ENCODE peak calls at places on chromosomes 5 and 9, in four cellular contexts. A, C, X and W are unnamed samples.

GRCh38 chr5:84248013-84248412 is 136.7 kb downstream of the EDIL3 start:
- DNase-seq in A (no peak), C (no peak), X (no peak), W (no peak)

GRCh38 chr9:110049699-110050450 is 158.1 kb downstream of the C9orf152 start:
- DNase-seq in A (peak), C (peak), X (peak), W (peak)

GRCh38 chr5:17054911-17055310 is 118.8 kb upstream of the MYO10 start:
- DNase-seq in A (no peak), C (no peak), X (no peak), W (no peak)

GRCh38 chr5:135862744-135863143 is 28.3 kb downstream of the SLC25A48 start:
- DNase-seq in A (no peak), C (no peak), X (no peak), W (no peak)

GRCh38 chr5:153998768-153999167 is 39.9 kb downstream of the FAM114A2 start:
- DNase-seq in A (no peak), C (no peak), X (no peak), W (no peak)

GRCh38 chr5:197892-198489 is 6.7 kb downstream of the LRRC14B start:
- DNase-seq in A (no peak), C (no peak), X (no peak), W (no peak)

GRCh38 chr5:170623576-170624181 is 119.9 kb downstream of the KCNIP1 start:
- DNase-seq in A (no peak), C (no peak), X (peak), W (no peak)

GRCh38 chr5:159163027-159163699 is 46.2 kb downstream of the RNF145 start:
- DNase-seq in A (no peak), C (no peak), X (no peak), W (no peak)

GRCh38 chr5:61231813-61232212 is 69.5 kb upstream of the SMIM15 start:
- DNase-seq in A (no peak), C (no peak), X (no peak), W (no peak)

GRCh38 chr5:147407094-147407681 is 102.7 kb downstream of the DPYSL3 start:
- DNase-seq in A (no peak), C (no peak), X (no peak), W (no peak)

GRCh38 chr5:95861221-95861857 is 38.8 kb upstream of the GLRX start:
- DNase-seq in A (peak), C (peak), X (no peak), W (peak)

GRCh38 chr9:18346761-18347160 is 127.2 kb upstream of the ADAMTSL1 start:
- DNase-seq in A (no peak), C (no peak), X (no peak), W (no peak)
- TF ChIP-seq CTCF in A (no peak), C (no peak), X (no peak), W (no peak)

DNA sequence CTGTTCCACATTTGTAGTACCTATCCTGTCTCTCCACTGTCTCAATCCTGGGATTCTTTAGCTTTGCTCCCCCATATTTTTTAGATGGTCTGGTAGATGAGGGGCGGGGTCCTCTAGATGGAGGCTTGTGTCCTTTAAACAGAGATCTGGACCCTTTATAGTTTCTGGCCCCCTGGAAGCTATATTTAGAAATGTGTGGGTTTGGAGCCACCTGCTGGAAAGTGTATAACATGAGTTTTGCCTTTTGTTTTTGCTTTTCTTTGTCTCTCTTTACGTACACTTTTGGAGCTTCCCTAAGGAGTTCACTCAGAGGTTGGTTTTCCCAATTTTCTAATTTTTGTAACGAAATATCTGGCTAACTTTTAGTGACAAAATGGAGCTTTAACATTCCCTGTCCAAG is 110.7 kb downstream of the CFAP95 start:
- DNase-seq in A (no peak), C (no peak), X (no peak), W (no peak)
- TF ChIP-seq CTCF in A (no peak), C (no peak), X (no peak), W (peak)

DNA sequence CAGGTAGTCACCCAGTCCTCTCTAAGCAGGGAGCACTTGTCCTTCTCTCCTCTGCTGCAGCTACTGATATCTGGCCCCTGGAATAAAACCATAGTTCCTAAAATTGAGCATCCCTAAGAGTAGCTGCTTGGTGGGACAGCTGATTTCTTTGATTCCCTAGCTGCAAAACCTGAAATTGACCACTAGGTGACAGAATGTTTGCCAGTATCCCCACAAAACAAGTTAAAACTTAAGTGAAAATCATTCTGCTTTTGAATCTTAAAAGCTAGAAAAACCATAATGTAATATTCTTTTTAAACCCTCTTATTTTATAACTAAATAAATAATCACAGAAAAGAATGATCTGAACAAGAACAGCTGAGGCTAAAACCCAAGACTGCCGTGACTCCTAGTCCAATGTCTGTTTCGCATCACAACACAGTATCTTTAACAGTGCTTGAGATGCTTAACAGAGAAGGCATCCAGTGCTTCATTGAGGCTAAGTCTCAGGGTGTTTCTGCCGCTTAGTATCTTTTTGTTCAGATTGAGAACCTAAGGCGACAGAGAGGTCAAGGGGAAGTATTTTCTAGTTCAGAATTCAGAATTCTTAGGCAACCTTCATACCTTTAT is 24.4 kb upstream of the TAL2 start:
- DNase-seq in A (no peak), C (no peak), X (no peak), W (peak)
- TF ChIP-seq CTCF in A (peak), C (no peak), X (peak), W (peak)

GRCh38 chr9:134509306-134509705 is 132.3 kb upstream of the COL5A1 start:
- DNase-seq in A (no peak), C (no peak), X (no peak), W (no peak)
- TF ChIP-seq CTCF in A (no peak), C (no peak), X (no peak), W (no peak)

GRCh38 chr9:2362170-2362569 is 259.4 kb upstream of the VLDLR start:
- DNase-seq in A (no peak), C (no peak), X (no peak), W (no peak)

GRCh38 chr9:2373648-2374047 is 247.9 kb upstream of the VLDLR start:
- DNase-seq in A (no peak), C (no peak), X (no peak), W (no peak)

GRCh38 chr9:2363138-2363745 is 258.3 kb upstream of the VLDLR start:
- DNase-seq in A (no peak), C (no peak), X (no peak), W (no peak)

DNA sequence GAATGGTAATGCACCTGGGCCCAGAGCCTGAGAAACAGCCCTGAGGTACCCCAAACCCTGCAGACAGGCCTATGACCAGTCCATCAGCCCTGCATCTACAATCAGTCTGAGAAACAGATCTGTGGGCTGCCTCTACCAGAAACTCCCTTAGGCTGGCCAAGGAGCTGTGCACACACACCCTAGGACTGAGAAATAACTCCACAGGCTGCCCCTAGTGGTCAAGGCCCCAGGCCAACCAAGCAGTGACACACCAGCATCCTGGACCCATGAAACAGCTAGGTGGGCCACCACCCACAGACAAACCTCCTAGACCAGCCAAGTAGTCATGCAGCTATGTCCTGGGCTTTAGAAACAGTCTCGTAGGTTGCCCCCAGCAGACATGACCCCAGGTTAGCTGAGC is 253.6 kb upstream of the VLDLR start:
- DNase-seq in A (no peak), C (no peak), X (no peak), W (peak)
- TF ChIP-seq CTCF in A (no peak), C (no peak), X (no peak), W (peak)

DNA sequence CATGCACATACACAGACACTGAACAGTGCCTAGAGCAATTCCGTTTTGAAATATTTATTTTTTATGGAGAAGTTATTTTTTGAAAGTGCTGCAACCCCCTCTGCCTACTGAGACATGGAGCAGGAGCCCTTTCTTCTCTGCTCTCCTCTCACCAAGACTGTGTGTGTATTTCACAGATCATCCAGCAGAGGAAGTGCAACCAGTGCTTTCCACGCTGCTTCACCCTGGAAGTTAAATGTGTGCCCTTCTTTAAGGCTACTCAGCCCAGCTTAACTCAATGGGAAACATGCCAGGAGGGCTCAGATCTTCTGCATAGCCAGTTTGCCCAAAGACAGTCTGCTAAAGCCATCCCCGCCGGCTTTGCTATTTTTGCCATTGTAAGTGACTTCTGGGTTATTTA is 606.3 kb downstream of the TLE1 start:
- DNase-seq in A (no peak), C (no peak), X (no peak), W (no peak)
- TF ChIP-seq CTCF in A (no peak), C (no peak), X (no peak), W (no peak)

DNA sequence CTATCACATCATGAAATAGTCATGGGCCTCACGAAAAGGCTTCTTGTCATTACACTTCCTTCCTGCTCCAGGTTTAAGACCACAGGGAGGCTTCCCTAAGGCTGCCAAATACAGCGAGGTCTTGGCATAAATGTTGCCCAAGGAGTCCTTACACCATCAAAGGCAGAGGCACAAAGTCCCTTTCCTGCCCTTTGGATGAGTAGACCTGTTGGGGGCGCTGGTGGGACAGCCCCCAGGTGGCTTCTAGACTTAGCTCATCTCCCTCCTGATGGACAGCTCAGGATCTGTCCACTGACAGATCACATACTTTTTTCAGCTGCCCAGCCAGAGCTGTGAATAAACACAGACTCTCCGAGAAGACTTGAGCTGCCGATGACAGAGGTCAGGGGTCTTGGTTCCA is 15.5 kb upstream of the MEGF9 start:
- DNase-seq in A (no peak), C (no peak), X (no peak), W (peak)
- TF ChIP-seq CTCF in A (no peak), C (no peak), X (no peak), W (peak)

GRCh38 chr9:73151653-73152382 is at the start of gene ANXA1:
- DNase-seq in A (no peak), C (no peak), X (no peak), W (no peak)

GRCh38 chr9:73152445-73152844 is 780 bp downstream of the ANXA1 start:
- DNase-seq in A (no peak), C (no peak), X (no peak), W (no peak)

GRCh38 chr9:73146113-73146815 is 5.4 kb upstream of the ANXA1 start:
- DNase-seq in A (no peak), C (no peak), X (no peak), W (no peak)

GRCh38 chr9:73148447-73148937 is 3.2 kb upstream of the ANXA1 start:
- DNase-seq in A (no peak), C (no peak), X (no peak), W (no peak)

DNA sequence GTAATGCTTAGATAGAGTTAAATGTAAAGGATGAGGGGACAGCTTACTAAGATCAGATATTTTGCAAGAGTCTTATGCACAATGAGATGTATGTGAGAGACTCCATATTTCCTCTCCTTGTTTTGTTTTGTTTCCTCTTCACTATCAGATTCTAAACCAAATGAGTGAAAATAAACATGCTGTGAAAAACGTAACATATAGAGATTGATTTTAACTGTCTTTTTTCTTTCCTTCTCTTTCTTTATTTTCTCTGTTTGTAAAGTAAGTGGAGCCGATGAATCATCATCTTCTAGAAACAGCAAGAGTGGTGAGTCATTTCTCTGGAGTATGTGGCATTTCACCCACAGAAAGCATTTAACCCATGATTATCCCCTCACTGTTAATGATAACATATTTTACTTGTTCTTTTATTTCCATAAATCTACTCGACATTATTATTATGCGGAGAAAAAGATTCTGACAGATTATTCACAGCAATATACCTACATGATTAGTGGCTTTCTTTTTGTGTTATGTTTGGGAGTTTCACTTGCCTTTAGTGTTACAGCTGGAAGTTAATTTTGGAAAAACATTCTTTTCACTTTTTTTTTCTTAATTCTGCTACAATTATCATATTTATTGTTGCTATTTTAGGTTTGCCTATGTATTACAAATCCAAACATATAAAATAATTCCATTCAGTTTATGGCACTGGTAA is 2.1 kb upstream of the ANXA1 start:
- DNase-seq in A (no peak), C (no peak), X (peak), W (no peak)
- TF ChIP-seq CTCF in A (no peak), C (no peak), X (no peak), W (no peak)

DNA sequence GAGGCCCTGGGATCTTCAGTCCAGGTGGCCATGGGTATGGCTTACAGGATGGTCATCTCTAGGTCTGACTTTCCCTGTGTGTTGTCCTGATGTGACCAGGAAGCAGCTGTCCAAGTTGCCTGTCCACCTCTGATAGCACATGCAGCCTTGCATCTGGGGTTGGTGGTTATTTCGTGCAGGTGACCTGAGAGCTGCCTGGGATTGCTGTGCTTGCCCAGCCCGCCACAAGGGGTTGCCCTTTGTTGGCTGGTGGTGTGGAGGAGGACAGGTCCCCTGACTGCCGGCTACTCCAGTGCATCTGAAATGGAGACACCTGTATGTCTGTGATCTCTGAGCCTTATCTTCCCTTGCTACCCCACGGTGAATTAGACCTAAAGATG is 212.6 kb downstream of the ARHGAP26 start:
- DNase-seq in A (no peak), C (no peak), X (no peak), W (peak)
- TF ChIP-seq CTCF in A (peak), C (no peak), X (no peak), W (peak)

DNA sequence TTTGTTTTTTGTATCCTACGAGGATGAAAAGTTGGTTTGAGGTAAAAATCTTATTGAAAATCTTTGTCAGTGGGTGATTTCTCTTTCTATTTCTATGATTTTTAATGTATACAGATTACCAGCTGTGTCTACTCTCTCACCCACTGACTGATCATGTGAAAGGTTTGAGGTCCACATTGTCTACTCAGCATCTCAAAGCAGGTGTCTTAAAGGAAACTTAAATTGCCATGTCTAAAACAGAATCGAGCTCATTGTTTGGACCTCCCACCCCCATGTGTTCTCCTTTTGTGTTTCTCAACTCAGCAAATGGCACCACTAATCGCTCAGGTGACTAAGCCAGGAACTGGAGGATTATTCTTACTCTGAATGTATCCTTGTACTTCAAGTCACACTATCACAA is 121.5 kb downstream of the YTHDC2 start:
- DNase-seq in A (no peak), C (no peak), X (no peak), W (no peak)
- TF ChIP-seq CTCF in A (no peak), C (no peak), X (no peak), W (no peak)